ENCODE peak calls at places on chromosomes 7 and 10, in eight cellular contexts. U is A549, K is HepG2, B is nephron progenitor cell, Z is suprapubic skin, H is GM12864, Q is psoas muscle, Y is lower lobe of right lung. S is an unnamed sample.

GRCh38 chr7:5035276-5035675 is 10.4 kb upstream of the RBAK start:
- DNase-seq in U (no peak), K (no peak), B (no peak), Z (no peak), H (no peak), Q (no peak), Y (no peak), S (no peak)

GRCh38 chr7:5462216-5462615 is 38.6 kb upstream of the TNRC18 start:
- DNase-seq in U (no peak), K (no peak), B (no peak), Z (no peak), H (no peak), Q (no peak), Y (no peak), S (no peak)

GRCh38 chr7:3028071-3028766 is 15.4 kb downstream of the CARD11 start:
- DNase-seq in U (peak), K (no peak), B (no peak), Z (no peak), H (no peak), Q (peak), Y (no peak), S (no peak)

GRCh38 chr10:96618648-96619047 is 31.8 kb upstream of the TM9SF3 start:
- DNase-seq in U (no peak), K (no peak), B (no peak), Z (no peak), H (no peak), Q (no peak), Y (no peak), S (no peak)

GRCh38 chr7:132145466-132145865 is 430.8 kb downstream of the PLXNA4 start:
- DNase-seq in U (peak), K (no peak), B (no peak), Z (no peak), H (no peak), Q (peak), Y (no peak), S (no peak)

GRCh38 chr10:85188770-85189484 is 860.5 kb downstream of the CCSER2 start:
- DNase-seq in U (no peak), K (no peak), B (no peak), Z (no peak), H (no peak), Q (no peak), Y (no peak), S (no peak)

GRCh38 chr10:17101257-17101909 is 28.2 kb downstream of the CUBN start:
- DNase-seq in U (no peak), K (no peak), B (no peak), Z (no peak), H (no peak), Q (no peak), Y (no peak), S (no peak)

GRCh38 chr7:116977172-116977571 is 23.9 kb downstream of the ST7 start:
- DNase-seq in U (no peak), K (no peak), B (no peak), Z (no peak), H (no peak), Q (no peak), Y (no peak), S (no peak)

GRCh38 chr10:5814110-5815107 is 1.2 kb upstream of the GDI2 start:
- DNase-seq in U (peak), K (no peak), B (no peak), Z (no peak), H (no peak), Q (no peak), Y (no peak), S (no peak)

GRCh38 chr10:22737587-22737986 is 23.2 kb upstream of the PIP4K2A start:
- DNase-seq in U (no peak), K (no peak), B (no peak), Z (no peak), H (no peak), Q (peak), Y (no peak), S (no peak)

GRCh38 chr7:34135924-34136323 is 230.6 kb downstream of the BMPER start:
- DNase-seq in U (no peak), K (no peak), B (no peak), Z (no peak), H (no peak), Q (no peak), Y (no peak), S (no peak)

GRCh38 chr7:34131371-34131770 is 226.0 kb downstream of the BMPER start:
- DNase-seq in U (no peak), K (no peak), B (no peak), Z (no peak), H (no peak), Q (no peak), Y (no peak), S (no peak)

GRCh38 chr7:34136698-34137097 is 231.4 kb downstream of the BMPER start:
- DNase-seq in U (no peak), K (no peak), B (no peak), Z (no peak), H (no peak), Q (no peak), Y (no peak), S (no peak)

GRCh38 chr7:34133356-34133982 is 228.1 kb downstream of the BMPER start:
- DNase-seq in U (peak), K (no peak), B (no peak), Z (no peak), H (no peak), Q (no peak), Y (no peak), S (no peak)

DNA sequence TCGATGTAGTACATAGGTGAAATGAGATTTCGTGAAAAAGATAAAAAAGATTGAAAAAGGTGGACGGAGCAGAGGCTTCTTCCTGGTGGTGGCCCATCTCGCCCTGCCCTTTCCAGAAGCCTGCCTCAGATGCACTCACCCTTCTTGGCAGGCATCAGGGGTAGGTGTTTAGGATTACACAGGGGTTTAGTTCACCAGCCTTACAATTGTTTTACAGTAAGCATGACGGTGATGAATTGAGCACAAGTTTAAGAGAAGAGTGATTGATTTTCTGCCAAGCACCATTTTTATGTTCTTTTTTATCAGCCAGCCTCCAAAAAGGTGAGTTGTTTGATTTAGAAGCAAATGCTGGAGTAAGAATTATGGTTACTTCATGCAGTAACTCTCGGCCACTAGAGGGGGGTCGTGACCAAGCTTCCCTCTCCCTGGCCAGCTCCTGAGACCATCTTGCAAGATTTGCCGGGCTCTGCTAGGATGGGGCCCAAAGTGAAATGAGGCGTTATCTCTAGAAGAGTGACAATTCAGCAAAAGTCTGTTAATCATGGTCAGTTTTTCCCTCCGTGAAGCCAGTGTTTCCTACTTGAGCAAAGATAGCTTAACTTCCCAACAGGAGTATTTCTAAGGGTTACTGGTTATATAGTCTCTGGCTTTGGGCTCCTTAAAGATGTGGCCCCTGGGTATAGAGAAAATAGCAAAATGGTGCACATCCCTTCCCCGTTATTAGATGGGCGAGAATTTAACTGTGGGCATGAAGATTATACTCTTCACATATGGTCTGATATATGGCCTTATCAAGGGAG is 228.8 kb downstream of the BMPER start:
- DNase-seq in U (peak), K (peak), B (peak), Z (peak), H (no peak), Q (peak), Y (no peak), S (peak)
- TF ChIP-seq CTCF in U (peak), K (peak), B (peak), Z (peak), H (peak), Q (peak), Y (peak), S (peak)

GRCh38 chr10:4147214-4147613 is 362.2 kb upstream of the KLF6 start:
- DNase-seq in U (no peak), K (no peak), B (no peak), Z (no peak), H (no peak), Q (no peak), Y (no peak), S (no peak)

GRCh38 chr10:4150676-4151075 is 365.7 kb upstream of the KLF6 start:
- DNase-seq in U (no peak), K (no peak), B (no peak), Z (no peak), H (no peak), Q (no peak), Y (no peak), S (no peak)

GRCh38 chr10:4154317-4154716 is 369.3 kb upstream of the KLF6 start:
- DNase-seq in U (no peak), K (no peak), B (no peak), Z (no peak), H (no peak), Q (no peak), Y (no peak), S (no peak)

DNA sequence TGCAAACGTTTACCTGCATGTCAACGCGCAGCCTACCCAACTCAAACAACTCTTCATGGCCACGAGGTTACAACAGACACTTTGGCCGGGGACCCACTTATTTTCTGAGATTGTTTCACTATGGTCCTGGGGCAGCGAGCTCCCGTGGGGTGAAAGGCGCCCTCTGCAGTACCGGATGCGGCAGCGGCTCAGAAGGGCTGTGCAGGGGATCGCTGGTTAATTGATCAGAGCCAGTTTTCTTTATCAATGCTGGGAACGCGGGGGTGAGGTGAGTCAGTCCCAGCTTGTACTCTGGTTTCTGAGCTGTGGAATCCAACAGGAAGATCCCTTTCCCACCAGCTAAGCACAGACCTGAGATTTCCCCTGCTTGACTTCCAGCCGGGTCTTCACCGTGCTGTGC is 366.5 kb upstream of the KLF6 start:
- DNase-seq in U (no peak), K (no peak), B (no peak), Z (no peak), H (no peak), Q (no peak), Y (no peak), S (no peak)
- TF ChIP-seq CTCF in U (no peak), K (peak), B (no peak), Z (no peak), H (no peak), Q (no peak), Y (no peak), S (no peak)

DNA sequence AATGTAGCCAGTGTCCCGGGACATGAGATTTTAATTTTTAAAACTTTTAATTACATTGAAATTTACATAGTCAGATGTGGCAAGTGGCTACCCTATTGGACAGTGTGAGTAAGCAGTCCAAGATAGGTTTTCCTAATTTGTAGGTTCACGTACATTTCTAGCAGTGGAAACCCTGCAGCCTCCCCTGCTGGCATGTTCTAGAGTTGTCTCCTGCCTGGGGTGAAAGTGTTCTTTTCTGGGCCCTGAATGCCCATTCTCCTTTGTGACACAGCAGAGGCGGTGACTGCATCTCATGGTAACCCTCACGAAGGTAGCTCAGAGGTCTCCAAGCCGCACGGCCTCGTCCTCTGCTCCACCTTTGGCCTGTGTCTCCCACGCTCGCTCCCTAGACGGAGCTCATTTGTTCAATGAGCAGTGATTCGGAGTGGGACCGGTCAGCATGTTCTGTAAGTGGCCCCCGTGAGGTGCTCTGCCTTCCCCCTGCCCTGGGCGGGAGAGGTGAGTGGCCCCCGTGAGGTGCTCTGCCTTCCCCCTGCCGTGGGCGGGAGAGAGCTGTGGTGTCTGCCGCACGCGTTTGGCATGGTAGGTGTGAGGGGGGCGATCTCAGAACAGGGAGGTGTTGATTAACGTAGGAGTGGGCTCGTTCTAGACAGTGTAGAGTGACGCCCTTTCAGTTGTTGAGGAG is 18.0 kb downstream of the WDR37 start:
- DNase-seq in U (peak), K (no peak), B (no peak), Z (no peak), H (no peak), Q (no peak), Y (no peak), S (no peak)
- TF ChIP-seq CTCF in U (no peak), K (no peak), B (no peak), Z (no peak), H (peak), Q (peak), Y (no peak), S (no peak)

GRCh38 chr10:59181668-59182067 is 5.2 kb downstream of the PHYHIPL start:
- DNase-seq in U (peak), K (peak), B (no peak), Z (no peak), H (peak), Q (no peak), Y (no peak), S (peak)
- TF ChIP-seq CTCF in U (peak), K (peak), B (peak), Z (peak), H (peak), Q (peak), Y (no peak), S (peak)

GRCh38 chr7:38716397-38716796 is 85.2 kb upstream of the AMPH start:
- DNase-seq in U (no peak), K (no peak), B (no peak), Z (no peak), H (no peak), Q (no peak), Y (no peak), S (no peak)
- TF ChIP-seq CTCF in U (no peak), K (no peak), B (no peak), Z (no peak), H (no peak), Q (no peak), Y (no peak), S (no peak)

GRCh38 chr7:37656913-37657530 is 26.5 kb upstream of the GPR141 start:
- DNase-seq in U (no peak), K (no peak), B (no peak), Z (no peak), H (peak), Q (no peak), Y (no peak), S (no peak)
- TF ChIP-seq CTCF in U (no peak), K (no peak), B (no peak), Z (no peak), H (peak), Q (no peak), Y (no peak), S (no peak)

DNA sequence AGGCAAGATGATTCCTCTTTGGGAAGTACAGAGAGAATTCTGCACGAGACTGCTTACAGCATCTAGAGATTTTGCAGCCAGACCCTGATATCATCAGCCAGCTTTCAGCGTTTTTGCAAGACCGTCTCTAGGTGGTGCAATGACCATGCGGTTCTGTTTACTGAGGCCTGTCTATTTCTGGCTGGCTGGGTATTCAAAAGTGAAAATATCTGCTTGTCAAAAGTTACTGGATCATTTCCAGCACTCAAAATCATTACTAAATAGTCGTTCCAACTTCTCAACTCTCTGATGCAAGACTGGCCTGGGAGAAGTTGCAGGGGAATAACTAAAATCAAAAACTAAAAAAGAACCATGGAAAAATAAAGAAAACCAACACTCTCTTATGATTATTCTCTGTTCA is 240.1 kb downstream of the ELMO1 start:
- DNase-seq in U (peak), K (peak), B (peak), Z (peak), H (peak), Q (peak), Y (no peak), S (peak)
- TF ChIP-seq CTCF in U (peak), K (peak), B (peak), Z (no peak), H (peak), Q (peak), Y (peak), S (peak)

GRCh38 chr10:46326971-46327370 is 40.2 kb downstream of the ANTXRL start:
- DNase-seq in U (no peak), K (no peak), B (no peak), Z (peak), H (no peak), Q (no peak), Y (no peak), S (no peak)
- TF ChIP-seq CTCF in U (no peak), K (no peak), B (no peak), Z (no peak), H (no peak), Q (no peak), Y (no peak), S (no peak)